ENCODE peak calls at places on chromosomes 13 and 19, in seven cellular contexts. One of them, this sample, is unnamed.

GRCh38 chr13:83048419-83048818 is 833.9 kb downstream of the SLITRK1 start:
- DNase-seq in H1: no peak
- DNase-seq in GM12878: no peak
- DNase-seq in HCT116: no peak
- DNase-seq in K562: no peak
- DNase-seq in HepG2: no peak
- DNase-seq in SK-N-SH: no peak
- DNase-seq in this sample: no peak

GRCh38 chr19:41714598-41714997 is 6.2 kb downstream of the CEACAM5 start:
- DNase-seq in H1: no peak
- DNase-seq in GM12878: no peak
- DNase-seq in HCT116: no peak
- DNase-seq in K562: no peak
- DNase-seq in HepG2: no peak
- DNase-seq in SK-N-SH: no peak
- DNase-seq in this sample: no peak

GRCh38 chr19:51181913-51182419 is 39.9 kb downstream of the SIGLEC7 start:
- DNase-seq in H1: no peak
- DNase-seq in GM12878: no peak
- DNase-seq in HCT116: no peak
- DNase-seq in K562: no peak
- DNase-seq in HepG2: no peak
- DNase-seq in SK-N-SH: peak
- DNase-seq in this sample: no peak

GRCh38 chr19:3494051-3494450 is 6.4 kb downstream of the DOHH start:
- DNase-seq in H1: peak
- DNase-seq in GM12878: no peak
- DNase-seq in HCT116: no peak
- DNase-seq in K562: peak
- DNase-seq in HepG2: no peak
- DNase-seq in SK-N-SH: peak
- DNase-seq in this sample: no peak

GRCh38 chr19:2170219-2170618 is 6.5 kb downstream of the DOT1L start:
- DNase-seq in H1: no peak
- DNase-seq in GM12878: no peak
- DNase-seq in HCT116: no peak
- DNase-seq in K562: no peak
- DNase-seq in HepG2: no peak
- DNase-seq in SK-N-SH: no peak
- DNase-seq in this sample: no peak

GRCh38 chr19:48637948-48638830 is 1.0 kb upstream of the DBP start:
- DNase-seq in H1: peak
- DNase-seq in GM12878: no peak
- DNase-seq in HCT116: peak
- DNase-seq in K562: peak
- DNase-seq in HepG2: peak
- DNase-seq in SK-N-SH: peak
- DNase-seq in this sample: peak

GRCh38 chr13:47211106-47211505 is 314.3 kb upstream of the HTR2A start:
- DNase-seq in H1: no peak
- DNase-seq in GM12878: no peak
- DNase-seq in HCT116: no peak
- DNase-seq in K562: no peak
- DNase-seq in HepG2: no peak
- DNase-seq in SK-N-SH: no peak
- DNase-seq in this sample: no peak

GRCh38 chr19:33815410-33816340 is 19.0 kb downstream of the KCTD15 start:
- DNase-seq in H1: no peak
- DNase-seq in GM12878: no peak
- DNase-seq in HCT116: no peak
- DNase-seq in K562: no peak
- DNase-seq in HepG2: no peak
- DNase-seq in SK-N-SH: peak
- DNase-seq in this sample: no peak

GRCh38 chr19:10815969-10816635 is 19.9 kb downstream of the TMED1 start:
- DNase-seq in H1: no peak
- DNase-seq in GM12878: no peak
- DNase-seq in HCT116: no peak
- DNase-seq in K562: no peak
- DNase-seq in HepG2: no peak
- DNase-seq in SK-N-SH: no peak
- DNase-seq in this sample: no peak

GRCh38 chr13:22055259-22055658 is 384.4 kb downstream of the FGF9 start:
- DNase-seq in H1: no peak
- DNase-seq in GM12878: no peak
- DNase-seq in HCT116: no peak
- DNase-seq in K562: no peak
- DNase-seq in HepG2: no peak
- DNase-seq in SK-N-SH: no peak
- DNase-seq in this sample: no peak

GRCh38 chr13:81406639-81407292 is 1065.8 kb upstream of the SPRY2 start:
- DNase-seq in H1: no peak
- DNase-seq in GM12878: peak
- DNase-seq in HCT116: no peak
- DNase-seq in K562: no peak
- DNase-seq in HepG2: no peak
- DNase-seq in SK-N-SH: no peak
- DNase-seq in this sample: no peak

GRCh38 chr13:38008636-38009035 is 139.1 kb upstream of the TRPC4 start:
- DNase-seq in H1: no peak
- DNase-seq in GM12878: no peak
- DNase-seq in HCT116: no peak
- DNase-seq in K562: no peak
- DNase-seq in HepG2: no peak
- DNase-seq in SK-N-SH: no peak
- DNase-seq in this sample: no peak

GRCh38 chr19:14544977-14545715 is 15.8 kb downstream of the TECR start:
- DNase-seq in H1: no peak
- DNase-seq in GM12878: no peak
- DNase-seq in HCT116: no peak
- DNase-seq in K562: no peak
- DNase-seq in HepG2: no peak
- DNase-seq in SK-N-SH: no peak
- DNase-seq in this sample: no peak

DNA sequence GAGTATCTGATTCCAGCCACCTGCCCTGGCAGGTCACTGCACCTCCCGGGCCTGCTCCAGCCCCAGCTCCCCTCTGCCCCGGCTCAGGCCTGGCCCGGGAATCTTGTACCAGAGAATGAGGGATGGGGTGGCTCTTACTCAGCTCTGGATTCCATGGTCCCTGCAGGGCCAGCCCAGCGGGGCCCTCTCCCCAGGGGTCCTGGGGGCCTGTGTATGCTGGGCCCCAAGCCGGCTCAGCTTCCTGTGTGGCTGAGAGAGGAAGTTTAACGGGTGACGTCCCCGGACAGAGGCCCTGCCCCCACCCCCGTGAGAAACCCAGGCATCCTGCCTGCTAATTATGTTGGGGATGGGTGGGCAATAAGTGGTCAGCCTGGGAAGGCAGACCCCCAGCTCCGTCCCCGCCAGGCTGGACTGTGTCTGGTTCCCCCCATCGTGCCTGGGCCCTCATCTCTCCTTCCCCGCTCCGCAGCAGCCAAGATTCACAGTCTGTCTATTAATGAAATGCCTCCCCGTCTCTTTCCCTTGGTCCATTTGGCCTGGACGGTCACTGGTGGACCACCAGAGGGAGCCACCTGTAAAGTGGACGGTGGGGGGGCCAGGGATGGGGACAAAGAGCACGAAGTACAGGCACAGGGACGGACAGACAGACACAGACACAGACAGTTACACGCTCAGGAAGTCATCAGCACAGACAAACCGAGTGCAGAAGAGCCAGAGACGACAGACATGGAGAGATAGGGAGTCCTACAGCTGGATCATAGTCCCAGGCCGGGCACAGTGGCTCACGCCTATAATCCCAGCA is at the start of gene DENND1C:
- DNase-seq in H1: peak
- DNase-seq in GM12878: peak
- DNase-seq in HCT116: no peak
- DNase-seq in K562: peak
- DNase-seq in HepG2: peak
- DNase-seq in SK-N-SH: peak
- DNase-seq in this sample: no peak
- TF ChIP-seq JUND in H1: no peak
- TF ChIP-seq JUND in GM12878: no peak
- TF ChIP-seq JUND in HCT116: no peak
- TF ChIP-seq JUND in K562: no peak
- TF ChIP-seq JUND in HepG2: no peak
- TF ChIP-seq JUND in SK-N-SH: no peak
- TF ChIP-seq JUND in this sample: no peak

DNA sequence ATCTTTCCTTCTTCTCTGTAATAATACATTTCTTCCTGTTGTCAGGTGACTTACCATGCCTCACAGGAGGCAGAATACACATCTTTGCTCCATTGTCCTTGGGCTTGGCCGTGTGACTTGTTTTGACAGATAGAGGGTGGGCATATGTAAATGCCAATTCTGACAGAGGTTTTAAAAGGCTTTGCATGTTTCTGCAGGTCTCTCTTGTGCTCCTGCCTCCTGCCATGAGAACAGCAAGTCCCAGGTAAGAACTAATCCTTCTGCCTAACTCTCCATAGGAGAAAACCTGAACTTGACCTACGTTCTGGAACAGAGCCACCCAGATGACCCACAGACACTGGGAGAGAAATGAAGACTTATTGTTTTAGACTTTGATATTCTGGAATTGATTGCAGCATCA is 88.7 kb upstream of the TNFSF11 start:
- DNase-seq in H1: no peak
- DNase-seq in GM12878: no peak
- DNase-seq in HCT116: no peak
- DNase-seq in K562: no peak
- DNase-seq in HepG2: no peak
- DNase-seq in SK-N-SH: no peak
- DNase-seq in this sample: no peak
- TF ChIP-seq JUND in H1: no peak
- TF ChIP-seq JUND in GM12878: no peak
- TF ChIP-seq JUND in HCT116: no peak
- TF ChIP-seq JUND in K562: no peak
- TF ChIP-seq JUND in HepG2: no peak
- TF ChIP-seq JUND in SK-N-SH: no peak
- TF ChIP-seq JUND in this sample: no peak

DNA sequence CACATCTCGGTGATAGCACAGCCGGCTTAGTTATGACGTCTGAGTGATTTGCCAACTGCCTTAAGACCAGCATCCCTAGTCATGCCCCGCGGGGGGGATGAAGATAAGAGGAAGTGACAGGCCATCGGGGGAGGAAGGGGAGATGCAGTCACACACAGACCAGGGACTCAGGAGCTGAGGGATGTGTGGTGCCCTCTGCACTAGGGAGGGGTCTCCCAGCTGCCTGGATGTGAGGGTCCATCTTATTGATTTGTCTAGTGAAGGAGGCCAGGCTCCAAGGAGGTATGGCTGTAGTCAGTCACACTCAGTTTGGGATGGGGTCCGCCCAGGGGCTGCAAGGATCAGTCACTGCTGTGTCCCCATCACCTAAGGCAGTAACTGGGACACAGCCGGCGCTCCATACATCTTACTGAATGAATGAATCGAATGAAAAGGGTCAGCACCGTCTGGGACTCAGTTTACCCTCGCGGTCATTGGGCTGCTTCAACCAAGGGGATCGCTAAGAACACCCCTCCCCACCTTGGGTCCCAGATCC is 19.3 kb upstream of the ERCC1 start:
- DNase-seq in H1: peak
- DNase-seq in GM12878: no peak
- DNase-seq in HCT116: no peak
- DNase-seq in K562: peak
- DNase-seq in HepG2: no peak
- DNase-seq in SK-N-SH: peak
- DNase-seq in this sample: no peak
- TF ChIP-seq JUND in H1: no peak
- TF ChIP-seq JUND in GM12878: no peak
- TF ChIP-seq JUND in HCT116: no peak
- TF ChIP-seq JUND in K562: peak
- TF ChIP-seq JUND in HepG2: no peak
- TF ChIP-seq JUND in SK-N-SH: no peak
- TF ChIP-seq JUND in this sample: no peak

GRCh38 chr13:105997436-105998232 is 537.8 kb downstream of the EFNB2 start:
- DNase-seq in H1: no peak
- DNase-seq in GM12878: no peak
- DNase-seq in HCT116: no peak
- DNase-seq in K562: no peak
- DNase-seq in HepG2: no peak
- DNase-seq in SK-N-SH: no peak
- DNase-seq in this sample: no peak
- TF ChIP-seq JUND in H1: no peak
- TF ChIP-seq JUND in GM12878: no peak
- TF ChIP-seq JUND in HCT116: no peak
- TF ChIP-seq JUND in K562: no peak
- TF ChIP-seq JUND in HepG2: no peak
- TF ChIP-seq JUND in SK-N-SH: no peak
- TF ChIP-seq JUND in this sample: no peak

DNA sequence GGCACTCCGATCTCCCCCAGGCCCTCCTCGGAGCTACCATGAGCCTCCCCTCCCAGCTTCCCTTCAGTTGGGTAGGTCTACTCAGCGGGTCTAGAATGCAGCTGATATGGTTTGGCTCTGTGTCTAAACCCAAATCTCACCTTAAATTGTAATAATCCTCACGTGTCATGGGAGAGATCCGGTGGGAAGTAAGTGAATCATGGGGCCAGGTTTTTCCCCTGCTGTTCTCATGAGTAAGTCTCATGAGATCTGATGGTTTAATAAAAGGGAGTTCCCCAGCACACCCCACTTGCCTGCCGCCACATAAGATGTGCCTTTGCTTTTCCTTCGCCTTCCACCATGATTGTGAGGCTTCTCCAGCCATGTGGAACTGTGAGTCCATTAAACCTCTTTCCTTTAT is 14.5 kb upstream of the DOCK9 start:
- DNase-seq in H1: no peak
- DNase-seq in GM12878: no peak
- DNase-seq in HCT116: no peak
- DNase-seq in K562: no peak
- DNase-seq in HepG2: no peak
- DNase-seq in SK-N-SH: no peak
- DNase-seq in this sample: no peak
- TF ChIP-seq JUND in H1: no peak
- TF ChIP-seq JUND in GM12878: no peak
- TF ChIP-seq JUND in HCT116: no peak
- TF ChIP-seq JUND in K562: no peak
- TF ChIP-seq JUND in HepG2: no peak
- TF ChIP-seq JUND in SK-N-SH: no peak
- TF ChIP-seq JUND in this sample: no peak

GRCh38 chr19:35122687-35123551 is 7.3 kb downstream of the FXYD3 start:
- DNase-seq in H1: no peak
- DNase-seq in GM12878: no peak
- DNase-seq in HCT116: no peak
- DNase-seq in K562: no peak
- DNase-seq in HepG2: no peak
- DNase-seq in SK-N-SH: no peak
- DNase-seq in this sample: no peak

GRCh38 chr19:35125270-35125717 is 9.6 kb downstream of the LGI4 start:
- DNase-seq in H1: no peak
- DNase-seq in GM12878: no peak
- DNase-seq in HCT116: no peak
- DNase-seq in K562: no peak
- DNase-seq in HepG2: no peak
- DNase-seq in SK-N-SH: no peak
- DNase-seq in this sample: no peak

GRCh38 chr19:35125746-35126623 is 8.9 kb downstream of the LGI4 start:
- DNase-seq in H1: no peak
- DNase-seq in GM12878: no peak
- DNase-seq in HCT116: no peak
- DNase-seq in K562: no peak
- DNase-seq in HepG2: no peak
- DNase-seq in SK-N-SH: no peak
- DNase-seq in this sample: no peak

GRCh38 chr19:35124098-35125060 is 8.8 kb downstream of the FXYD3 start:
- DNase-seq in H1: no peak
- DNase-seq in GM12878: peak
- DNase-seq in HCT116: peak
- DNase-seq in K562: peak
- DNase-seq in HepG2: no peak
- DNase-seq in SK-N-SH: peak
- DNase-seq in this sample: peak

GRCh38 chr19:35123573-35123972 is 8.0 kb downstream of the FXYD3 start:
- DNase-seq in H1: no peak
- DNase-seq in GM12878: no peak
- DNase-seq in HCT116: no peak
- DNase-seq in K562: no peak
- DNase-seq in HepG2: no peak
- DNase-seq in SK-N-SH: no peak
- DNase-seq in this sample: peak
- TF ChIP-seq JUND in H1: no peak
- TF ChIP-seq JUND in GM12878: no peak
- TF ChIP-seq JUND in HCT116: no peak
- TF ChIP-seq JUND in K562: no peak
- TF ChIP-seq JUND in HepG2: no peak
- TF ChIP-seq JUND in SK-N-SH: no peak
- TF ChIP-seq JUND in this sample: no peak